ENCODE peak calls at places on chromosomes 6 and 20, in nine cellular contexts. One of them, this sample, is unnamed.

GRCh38 chr6:25649611-25650010 is 2.4 kb upstream of the SCGN start:
- DNase-seq in CD8-positive, alpha-beta T cell: no peak
- DNase-seq in fibroblast of lung: no peak
- DNase-seq in ovary: no peak
- DNase-seq in Peyer's patch: no peak
- DNase-seq in hepatocyte: no peak
- DNase-seq in prostate gland: no peak
- DNase-seq in AG04450: no peak
- DNase-seq in aorta: no peak
- DNase-seq in this sample: no peak

GRCh38 chr20:60306516-60306915 is 348.3 kb downstream of the CDH26 start:
- DNase-seq in AG04450: no peak
- DNase-seq in fibroblast of lung: no peak
- DNase-seq in CD8-positive, alpha-beta T cell: no peak
- DNase-seq in aorta: no peak
- DNase-seq in prostate gland: no peak
- DNase-seq in Peyer's patch: no peak
- DNase-seq in ovary: no peak
- DNase-seq in hepatocyte: no peak
- DNase-seq in this sample: no peak

GRCh38 chr20:2750343-2751251 is 49.8 kb downstream of the CPXM1 start:
- DNase-seq in fibroblast of lung: peak; percentile 6
- DNase-seq in Peyer's patch: peak; percentile 57
- DNase-seq in ovary: peak; percentile 74
- DNase-seq in prostate gland: peak; percentile 56
- DNase-seq in AG04450: no peak
- DNase-seq in aorta: peak; percentile 72
- DNase-seq in hepatocyte: peak; percentile 71
- DNase-seq in CD8-positive, alpha-beta T cell: no peak
- DNase-seq in this sample: no peak

GRCh38 chr20:56411759-56412472 is at the start of gene CASS4:
- DNase-seq in CD8-positive, alpha-beta T cell: no peak
- DNase-seq in AG04450: peak; percentile 63
- DNase-seq in prostate gland: no peak
- DNase-seq in aorta: no peak
- DNase-seq in ovary: no peak
- DNase-seq in hepatocyte: peak; percentile 26
- DNase-seq in Peyer's patch: no peak
- DNase-seq in fibroblast of lung: peak; percentile 91
- DNase-seq in this sample: no peak

GRCh38 chr6:36829919-36830544 is 9.2 kb downstream of the CPNE5 start:
- DNase-seq in ovary: peak; percentile 89
- DNase-seq in Peyer's patch: peak; percentile 83
- DNase-seq in AG04450: no peak
- DNase-seq in fibroblast of lung: peak; percentile 65
- DNase-seq in aorta: peak; percentile 84
- DNase-seq in prostate gland: peak; percentile 84
- DNase-seq in CD8-positive, alpha-beta T cell: no peak
- DNase-seq in hepatocyte: peak; percentile 65
- DNase-seq in this sample: no peak

GRCh38 chr6:68680244-68680643 is 45.2 kb downstream of the ADGRB3 start:
- DNase-seq in CD8-positive, alpha-beta T cell: no peak
- DNase-seq in AG04450: no peak
- DNase-seq in ovary: no peak
- DNase-seq in hepatocyte: no peak
- DNase-seq in Peyer's patch: no peak
- DNase-seq in aorta: no peak
- DNase-seq in prostate gland: no peak
- DNase-seq in fibroblast of lung: no peak
- DNase-seq in this sample: no peak

GRCh38 chr6:119499797-119500196 is 150.2 kb upstream of the MAN1A1 start:
- DNase-seq in AG04450: no peak
- DNase-seq in fibroblast of lung: no peak
- DNase-seq in ovary: no peak
- DNase-seq in aorta: no peak
- DNase-seq in Peyer's patch: no peak
- DNase-seq in prostate gland: no peak
- DNase-seq in CD8-positive, alpha-beta T cell: no peak
- DNase-seq in hepatocyte: no peak
- DNase-seq in this sample: no peak

GRCh38 chr6:10409160-10409765 is 5.6 kb downstream of the TFAP2A start:
- DNase-seq in fibroblast of lung: no peak
- DNase-seq in AG04450: no peak
- DNase-seq in Peyer's patch: no peak
- DNase-seq in prostate gland: no peak
- DNase-seq in aorta: no peak
- DNase-seq in ovary: no peak
- DNase-seq in hepatocyte: no peak
- DNase-seq in CD8-positive, alpha-beta T cell: no peak
- DNase-seq in this sample: no peak

DNA sequence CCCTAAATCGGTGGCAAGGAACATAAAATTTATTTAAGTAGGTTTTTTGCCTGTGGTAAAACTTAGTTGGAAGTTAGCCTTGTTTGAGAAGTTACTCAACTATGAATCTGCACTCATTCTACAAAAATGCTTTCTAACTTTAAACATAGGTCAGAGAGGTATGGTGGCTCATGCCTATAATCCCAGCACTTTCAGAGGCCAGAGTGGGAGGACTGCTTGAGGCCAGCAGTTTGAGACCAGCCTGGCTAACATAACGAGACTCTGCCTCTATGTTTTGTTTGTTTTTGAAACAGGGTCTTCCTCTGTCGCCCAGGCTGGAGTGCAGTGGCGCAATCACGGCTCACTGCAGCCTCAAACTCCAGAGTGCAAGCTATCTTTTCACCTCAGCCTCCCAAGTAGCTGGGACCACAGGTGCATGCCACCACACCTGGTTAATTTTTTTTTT is 16.2 kb downstream of the USP49 start:
- DNase-seq in AG04450: peak; percentile 41
- DNase-seq in ovary: no peak
- DNase-seq in prostate gland: no peak
- DNase-seq in CD8-positive, alpha-beta T cell: no peak
- DNase-seq in fibroblast of lung: peak; percentile 74
- DNase-seq in aorta: no peak
- DNase-seq in Peyer's patch: no peak
- DNase-seq in hepatocyte: no peak
- DNase-seq in this sample: no peak
- H3K27ac ChIP-seq in AG04450: peak overlapping the region; percentile 81
- H3K27ac ChIP-seq in ovary: no peak overlapping the region
- H3K27ac ChIP-seq in prostate gland: no peak overlapping the region
- H3K27ac ChIP-seq in CD8-positive, alpha-beta T cell: no peak overlapping the region
- H3K27ac ChIP-seq in fibroblast of lung: no peak overlapping the region
- H3K27ac ChIP-seq in aorta: no peak overlapping the region
- H3K27ac ChIP-seq in Peyer's patch: no peak overlapping the region
- H3K27ac ChIP-seq in hepatocyte: no peak overlapping the region
- H3K27ac ChIP-seq in this sample: no peak overlapping the region

DNA sequence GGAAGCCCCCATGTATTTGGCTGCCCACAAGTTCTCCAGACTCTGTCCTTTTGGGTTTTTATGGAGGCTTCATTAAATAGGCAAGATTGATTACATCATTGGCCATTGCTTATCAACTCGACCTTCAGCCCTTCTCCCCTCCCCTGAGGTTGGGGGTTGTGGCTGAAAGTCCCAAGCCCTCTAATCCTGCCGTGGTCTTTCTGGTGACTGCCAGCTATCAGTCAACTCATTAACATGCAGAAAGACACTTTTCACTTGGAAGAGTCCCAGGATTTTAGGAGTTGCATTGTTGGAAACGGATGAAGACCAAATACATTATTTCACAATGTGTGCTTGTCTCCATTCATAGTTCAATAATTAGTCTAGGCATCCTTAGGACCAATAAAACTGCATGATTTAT is 9.5 kb downstream of the CDC5L start:
- DNase-seq in fibroblast of lung: no peak
- DNase-seq in ovary: no peak
- DNase-seq in prostate gland: no peak
- DNase-seq in aorta: no peak
- DNase-seq in CD8-positive, alpha-beta T cell: no peak
- DNase-seq in AG04450: no peak
- DNase-seq in hepatocyte: no peak
- DNase-seq in Peyer's patch: no peak
- DNase-seq in this sample: no peak
- H3K27ac ChIP-seq in fibroblast of lung: no peak overlapping the region
- H3K27ac ChIP-seq in ovary: no peak overlapping the region
- H3K27ac ChIP-seq in prostate gland: no peak overlapping the region
- H3K27ac ChIP-seq in aorta: no peak overlapping the region
- H3K27ac ChIP-seq in CD8-positive, alpha-beta T cell: no peak overlapping the region
- H3K27ac ChIP-seq in AG04450: no peak overlapping the region
- H3K27ac ChIP-seq in hepatocyte: no peak overlapping the region
- H3K27ac ChIP-seq in Peyer's patch: no peak overlapping the region
- H3K27ac ChIP-seq in this sample: no peak overlapping the region

GRCh38 chr20:35339007-35339406 is 46.8 kb upstream of the FAM83C start:
- DNase-seq in AG04450: peak; percentile 93
- DNase-seq in CD8-positive, alpha-beta T cell: no peak
- DNase-seq in fibroblast of lung: peak; percentile 100
- DNase-seq in ovary: no peak
- DNase-seq in Peyer's patch: no peak
- DNase-seq in aorta: no peak
- DNase-seq in hepatocyte: no peak
- DNase-seq in prostate gland: no peak
- DNase-seq in this sample: no peak

GRCh38 chr20:35340436-35340835 is 48.2 kb upstream of the FAM83C start:
- DNase-seq in hepatocyte: no peak
- DNase-seq in prostate gland: no peak
- DNase-seq in Peyer's patch: no peak
- DNase-seq in CD8-positive, alpha-beta T cell: no peak
- DNase-seq in ovary: no peak
- DNase-seq in fibroblast of lung: no peak
- DNase-seq in aorta: no peak
- DNase-seq in AG04450: no peak
- DNase-seq in this sample: no peak

GRCh38 chr20:35344354-35344837 is 52.2 kb upstream of the FAM83C start:
- DNase-seq in CD8-positive, alpha-beta T cell: no peak
- DNase-seq in hepatocyte: peak; percentile 76
- DNase-seq in prostate gland: peak; percentile 31
- DNase-seq in ovary: peak; percentile 77
- DNase-seq in aorta: no peak
- DNase-seq in AG04450: peak; percentile 70
- DNase-seq in fibroblast of lung: peak; percentile 91
- DNase-seq in Peyer's patch: peak; percentile 75
- DNase-seq in this sample: no peak

GRCh38 chr20:35342154-35342769 is 50.0 kb upstream of the FAM83C start:
- DNase-seq in ovary: no peak
- DNase-seq in fibroblast of lung: peak; percentile 61
- DNase-seq in prostate gland: no peak
- DNase-seq in Peyer's patch: no peak
- DNase-seq in hepatocyte: no peak
- DNase-seq in aorta: no peak
- DNase-seq in CD8-positive, alpha-beta T cell: no peak
- DNase-seq in AG04450: no peak
- DNase-seq in this sample: no peak

DNA sequence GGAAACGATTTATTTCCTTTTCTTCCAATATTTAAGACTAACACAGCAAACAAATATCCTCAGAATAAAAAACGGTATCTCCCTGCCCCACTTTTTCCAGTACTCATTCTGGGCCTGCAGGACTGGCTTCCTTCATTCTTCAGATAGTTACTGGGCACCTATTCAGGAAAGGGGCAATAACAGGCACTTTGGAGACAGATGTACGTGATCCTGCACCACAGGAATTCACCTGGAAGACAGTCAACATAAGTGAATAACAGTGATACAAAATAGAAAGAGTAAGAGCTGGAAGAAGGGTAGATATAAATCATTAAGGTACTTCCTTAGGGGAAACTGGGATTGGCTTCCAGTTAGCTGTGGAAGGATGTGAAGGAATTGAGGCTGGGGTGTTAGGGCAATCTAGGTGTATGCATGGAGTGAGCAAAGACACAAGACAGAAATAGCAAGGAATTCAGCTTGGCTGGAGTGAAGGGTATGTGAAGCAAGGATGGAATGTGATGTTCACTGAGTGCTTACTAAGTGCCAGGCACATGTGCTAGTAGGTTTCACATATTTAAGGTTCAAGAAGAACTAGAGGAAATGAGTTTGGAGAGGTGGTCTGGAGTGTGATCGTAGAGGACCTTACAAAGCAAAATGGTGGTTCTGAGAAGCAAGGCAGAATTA is 49.3 kb upstream of the FAM83C start:
- DNase-seq in aorta: no peak
- DNase-seq in fibroblast of lung: peak; percentile 83
- DNase-seq in CD8-positive, alpha-beta T cell: no peak
- DNase-seq in AG04450: no peak
- DNase-seq in prostate gland: no peak
- DNase-seq in hepatocyte: no peak
- DNase-seq in Peyer's patch: no peak
- DNase-seq in ovary: no peak
- DNase-seq in this sample: no peak
- H3K27ac ChIP-seq in aorta: no peak overlapping the region
- H3K27ac ChIP-seq in fibroblast of lung: no peak overlapping the region
- H3K27ac ChIP-seq in CD8-positive, alpha-beta T cell: no peak overlapping the region
- H3K27ac ChIP-seq in AG04450: no peak overlapping the region
- H3K27ac ChIP-seq in prostate gland: no peak overlapping the region
- H3K27ac ChIP-seq in hepatocyte: no peak overlapping the region
- H3K27ac ChIP-seq in Peyer's patch: no peak overlapping the region
- H3K27ac ChIP-seq in ovary: no peak overlapping the region
- H3K27ac ChIP-seq in this sample: no peak overlapping the region

GRCh38 chr6:151911401-151911800 is 103.9 kb downstream of the ESR1 start:
- DNase-seq in AG04450: no peak
- DNase-seq in hepatocyte: no peak
- DNase-seq in Peyer's patch: no peak
- DNase-seq in aorta: no peak
- DNase-seq in prostate gland: no peak
- DNase-seq in CD8-positive, alpha-beta T cell: no peak
- DNase-seq in fibroblast of lung: no peak
- DNase-seq in ovary: no peak
- DNase-seq in this sample: no peak

GRCh38 chr6:151916075-151916474 is 108.6 kb downstream of the ESR1 start:
- DNase-seq in CD8-positive, alpha-beta T cell: no peak
- DNase-seq in ovary: no peak
- DNase-seq in AG04450: no peak
- DNase-seq in aorta: no peak
- DNase-seq in Peyer's patch: no peak
- DNase-seq in fibroblast of lung: no peak
- DNase-seq in hepatocyte: no peak
- DNase-seq in prostate gland: no peak
- DNase-seq in this sample: no peak

GRCh38 chr6:151914475-151914874 is 107.0 kb downstream of the ESR1 start:
- DNase-seq in fibroblast of lung: peak; percentile 10
- DNase-seq in AG04450: no peak
- DNase-seq in prostate gland: no peak
- DNase-seq in aorta: no peak
- DNase-seq in ovary: no peak
- DNase-seq in Peyer's patch: no peak
- DNase-seq in CD8-positive, alpha-beta T cell: no peak
- DNase-seq in hepatocyte: no peak
- DNase-seq in this sample: no peak

GRCh38 chr6:151917531-151918329 is 110.2 kb downstream of the ESR1 start:
- DNase-seq in CD8-positive, alpha-beta T cell: no peak
- DNase-seq in ovary: no peak
- DNase-seq in fibroblast of lung: no peak
- DNase-seq in AG04450: no peak
- DNase-seq in Peyer's patch: no peak
- DNase-seq in aorta: no peak
- DNase-seq in hepatocyte: no peak
- DNase-seq in prostate gland: no peak
- DNase-seq in this sample: no peak

DNA sequence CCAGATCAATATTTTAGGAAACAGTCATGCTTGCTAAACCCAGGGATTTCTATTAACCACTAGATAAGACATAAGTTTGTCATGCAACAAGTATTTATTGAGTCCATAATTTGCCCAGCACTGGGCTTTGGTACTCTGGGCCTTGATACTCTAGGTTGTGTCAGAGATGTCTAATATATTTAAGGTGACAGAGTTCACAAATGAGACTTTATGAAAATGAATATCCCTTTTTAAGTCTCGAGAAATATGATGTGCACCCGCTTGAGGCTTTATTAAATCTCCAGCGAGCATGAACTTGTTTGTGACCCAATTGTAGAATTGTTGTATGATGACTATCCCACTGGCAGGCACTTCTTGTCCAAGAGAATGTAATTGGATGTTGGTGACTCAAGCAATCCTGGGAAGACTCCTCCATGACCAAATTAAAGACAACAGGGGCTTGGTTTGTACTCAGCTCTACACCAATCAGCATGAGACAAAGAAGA is 109.2 kb downstream of the ESR1 start:
- DNase-seq in aorta: no peak
- DNase-seq in hepatocyte: no peak
- DNase-seq in ovary: no peak
- DNase-seq in fibroblast of lung: peak; percentile 76
- DNase-seq in CD8-positive, alpha-beta T cell: no peak
- DNase-seq in AG04450: no peak
- DNase-seq in prostate gland: no peak
- DNase-seq in Peyer's patch: no peak
- DNase-seq in this sample: no peak
- H3K27ac ChIP-seq in aorta: no peak overlapping the region
- H3K27ac ChIP-seq in hepatocyte: no peak overlapping the region
- H3K27ac ChIP-seq in ovary: no peak overlapping the region
- H3K27ac ChIP-seq in fibroblast of lung: no peak overlapping the region
- H3K27ac ChIP-seq in CD8-positive, alpha-beta T cell: no peak overlapping the region
- H3K27ac ChIP-seq in AG04450: no peak overlapping the region
- H3K27ac ChIP-seq in prostate gland: no peak overlapping the region
- H3K27ac ChIP-seq in Peyer's patch: no peak overlapping the region
- H3K27ac ChIP-seq in this sample: no peak overlapping the region

This sample was measured in caudate nucleus.